ENCODE peak calls at places on chromosome 4, in ten cellular contexts. L is ascending aorta; K is ovary; G is PC-3; I is A549; M is uterus; O is lower lobe of right lung; Y is effector memory CD4-positive, alpha-beta T cell; A is OCI-LY7; X is brain microvascular endothelial cell. U is an unnamed sample.

GRCh38 chr4:141307241-141307689 is 86.6 kb downstream of the ZNF330 start:
- DNase-seq in M (peak; percentile 18), X (peak; percentile 62), K (no peak), I (peak; percentile 37), L (no peak), G (peak; percentile 77), Y (peak; percentile 63), O (peak; percentile 65), A (peak; percentile 48), U (no peak)

GRCh38 chr4:153931804-153932203 is 142.9 kb upstream of the SFRP2 start:
- DNase-seq in I (no peak), M (no peak), L (no peak), A (no peak), X (no peak), G (no peak), K (no peak), Y (no peak), O (no peak), U (no peak)

GRCh38 chr4:139523076-139523475 is 32.9 kb downstream of the SETD7 start:
- DNase-seq in M (no peak), X (no peak), K (no peak), Y (no peak), O (no peak), I (no peak), G (peak; percentile 57), A (no peak), L (no peak), U (no peak)

GRCh38 chr4:152149734-152150133 is 386.2 kb downstream of the FBXW7 start:
- DNase-seq in K (no peak), Y (no peak), M (no peak), G (no peak), A (no peak), X (no peak), L (no peak), I (no peak), O (no peak), U (no peak)

GRCh38 chr4:32840461-32841189 is 2120.5 kb downstream of the PCDH7 start:
- DNase-seq in L (no peak), I (no peak), X (no peak), G (no peak), M (no peak), O (no peak), Y (no peak), A (no peak), K (no peak), U (no peak)

GRCh38 chr4:153169811-153170210 is 34.4 kb upstream of the TRIM2 start:
- DNase-seq in Y (no peak), G (no peak), L (no peak), X (no peak), I (no peak), A (no peak), M (no peak), O (no peak), K (no peak), U (peak; percentile 15)

GRCh38 chr4:24174622-24175021 is 284.8 kb upstream of the PPARGC1A start:
- DNase-seq in L (no peak), A (no peak), Y (no peak), G (no peak), K (no peak), X (no peak), M (no peak), I (no peak), O (no peak), U (no peak)

GRCh38 chr4:123659262-123659661 is 262.7 kb downstream of the SPRY1 start:
- DNase-seq in O (no peak), A (no peak), G (no peak), L (no peak), Y (no peak), K (no peak), M (no peak), X (no peak), I (no peak), U (no peak)

GRCh38 chr4:67934628-67935027 is 28.7 kb downstream of the TMPRSS11A start:
- DNase-seq in M (no peak), I (no peak), A (no peak), K (no peak), L (no peak), X (no peak), Y (no peak), G (no peak), O (no peak), U (no peak)

GRCh38 chr4:879730-880079 is 52.4 kb downstream of the GAK start:
- DNase-seq in G (no peak), M (no peak), I (no peak), A (no peak), K (no peak), O (no peak), Y (no peak), L (no peak), X (no peak), U (no peak)

GRCh38 chr4:174324725-174325124 is 41.0 kb downstream of the CEP44 start:
- DNase-seq in Y (no peak), O (no peak), X (peak; percentile 82), I (no peak), K (no peak), M (no peak), A (no peak), L (no peak), G (peak; percentile 14), U (no peak)

GRCh38 chr4:105414316-105414715 is 59.5 kb downstream of the PPA2 start:
- DNase-seq in K (peak; percentile 9), Y (no peak), A (no peak), M (no peak), O (no peak), L (no peak), I (no peak), X (no peak), G (no peak), U (no peak)

DNA sequence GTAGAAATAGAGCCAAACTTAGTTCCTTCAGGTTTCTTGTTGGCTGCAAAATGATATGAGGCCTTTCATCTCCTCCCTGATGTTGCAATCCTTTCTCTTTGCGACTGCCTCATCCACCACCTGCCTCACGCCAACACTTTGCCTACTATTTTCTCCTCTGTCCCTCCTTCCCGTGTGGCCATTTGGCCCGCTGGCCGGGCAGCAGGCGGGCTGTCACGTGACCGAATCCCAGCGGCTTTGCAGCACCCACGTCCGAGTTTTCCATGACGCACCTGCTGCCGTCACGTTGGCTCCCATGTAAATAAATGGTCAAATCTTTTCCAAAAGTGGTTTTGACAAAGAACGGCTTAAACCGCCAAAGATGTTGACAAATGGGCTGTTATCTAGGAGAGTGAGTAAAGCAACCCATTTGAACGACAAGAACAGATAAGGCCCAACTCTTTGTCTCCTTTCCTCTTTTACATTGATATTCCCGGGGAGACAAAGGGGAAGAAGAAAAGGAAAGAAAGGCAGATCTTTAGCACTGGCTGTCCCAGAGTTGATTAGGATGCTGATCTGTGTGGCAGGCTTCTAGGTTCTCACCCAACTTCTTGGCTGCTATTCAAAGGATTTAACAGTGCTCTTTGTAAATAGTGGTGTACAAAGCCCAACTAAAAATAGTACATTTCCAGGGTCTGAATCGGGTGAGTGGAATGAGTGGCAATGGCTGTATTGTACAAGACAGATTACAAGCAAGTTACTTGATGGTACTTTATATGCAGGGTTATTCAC is 174.2 kb upstream of the JADE1 start:
- DNase-seq in L (peak; percentile 39), Y (no peak), M (no peak), O (peak; percentile 85), I (peak; percentile 64), X (no peak), G (no peak), A (no peak), K (no peak), U (peak; percentile 50)
- H3K27ac ChIP-seq in L (peak overlapping the region; percentile 50), Y (no peak overlapping the region), M (no peak overlapping the region), O (peak overlapping the region; percentile 39), I (peak overlapping the region; percentile 81), X (no peak overlapping the region), G (no peak overlapping the region), A (no peak overlapping the region), K (no peak overlapping the region), U (peak overlapping the region; percentile 10)

GRCh38 chr4:37805091-37805490 is 21.4 kb upstream of the PGM2 start:
- DNase-seq in L (no peak), I (no peak), O (no peak), Y (no peak), G (no peak), X (no peak), A (peak; percentile 67), K (no peak), M (no peak), U (no peak)
- H3K27ac ChIP-seq in L (no peak overlapping the region), I (no peak overlapping the region), O (no peak overlapping the region), Y (no peak overlapping the region), G (no peak overlapping the region), X (no peak overlapping the region), A (no peak overlapping the region), K (no peak overlapping the region), M (peak overlapping the region; percentile 38), U (no peak overlapping the region)

DNA sequence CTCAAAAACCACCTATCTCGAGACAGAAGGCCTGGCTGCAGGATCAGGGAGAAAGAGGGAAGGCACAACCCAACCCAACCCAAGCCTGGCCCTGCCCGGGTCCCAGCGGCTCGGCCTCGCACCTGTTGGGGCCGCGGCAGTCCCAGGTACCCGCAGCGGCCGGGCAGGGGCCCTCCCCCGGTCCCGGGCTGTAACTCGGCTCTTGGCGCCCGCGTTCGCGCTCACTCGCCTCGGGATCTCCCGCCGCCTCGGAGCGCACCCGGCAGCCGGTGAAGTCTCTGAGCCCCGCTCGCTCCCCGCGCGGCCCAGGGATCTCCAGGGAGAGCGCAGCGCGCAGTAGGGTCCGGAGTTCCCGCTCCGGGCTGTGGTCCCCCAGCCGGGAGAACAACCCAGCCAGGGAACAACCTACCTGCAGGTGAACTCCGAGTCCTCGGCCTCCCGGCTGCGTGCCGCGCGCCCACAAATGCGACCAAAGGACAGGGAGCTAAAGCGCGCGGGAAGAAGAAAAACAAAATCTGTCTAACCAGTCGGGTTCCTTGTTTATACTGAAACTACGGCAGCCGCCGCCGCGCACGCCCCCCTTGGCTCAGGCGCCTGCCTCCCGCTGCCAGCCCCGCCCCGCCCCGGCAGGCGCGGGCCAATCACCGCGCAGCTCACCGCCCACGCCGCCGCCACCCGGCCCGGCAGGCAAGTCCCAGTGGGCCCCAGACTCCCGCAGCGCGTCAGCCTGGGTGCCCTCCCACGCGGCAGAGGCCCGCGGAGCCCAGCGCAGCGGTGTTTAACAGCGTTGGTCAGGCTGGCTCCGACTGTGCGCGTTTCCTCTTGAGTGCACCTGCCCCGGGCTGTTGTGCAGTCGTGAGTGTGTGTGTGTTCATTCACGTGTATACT is at the start of gene RASGEF1B:
- DNase-seq in K (peak; percentile 87), G (peak; percentile 74), I (peak; percentile 16), Y (peak; percentile 87), M (peak; percentile 79), A (peak; percentile 91), L (peak; percentile 78), O (peak; percentile 97), X (peak; percentile 61), U (peak; percentile 91)
- H3K27ac ChIP-seq in K (peak within 1 kb of the TSS; percentile 53), G (peak within 1 kb of the TSS; percentile 35), I (no peak within 1 kb of the TSS), Y (peak within 1 kb of the TSS; percentile 95), M (peak within 1 kb of the TSS; percentile 78), A (peak within 1 kb of the TSS; percentile 86), L (peak within 1 kb of the TSS; percentile 84), O (peak within 1 kb of the TSS; percentile 97), X (no peak within 1 kb of the TSS), U (peak within 1 kb of the TSS; percentile 90)

DNA sequence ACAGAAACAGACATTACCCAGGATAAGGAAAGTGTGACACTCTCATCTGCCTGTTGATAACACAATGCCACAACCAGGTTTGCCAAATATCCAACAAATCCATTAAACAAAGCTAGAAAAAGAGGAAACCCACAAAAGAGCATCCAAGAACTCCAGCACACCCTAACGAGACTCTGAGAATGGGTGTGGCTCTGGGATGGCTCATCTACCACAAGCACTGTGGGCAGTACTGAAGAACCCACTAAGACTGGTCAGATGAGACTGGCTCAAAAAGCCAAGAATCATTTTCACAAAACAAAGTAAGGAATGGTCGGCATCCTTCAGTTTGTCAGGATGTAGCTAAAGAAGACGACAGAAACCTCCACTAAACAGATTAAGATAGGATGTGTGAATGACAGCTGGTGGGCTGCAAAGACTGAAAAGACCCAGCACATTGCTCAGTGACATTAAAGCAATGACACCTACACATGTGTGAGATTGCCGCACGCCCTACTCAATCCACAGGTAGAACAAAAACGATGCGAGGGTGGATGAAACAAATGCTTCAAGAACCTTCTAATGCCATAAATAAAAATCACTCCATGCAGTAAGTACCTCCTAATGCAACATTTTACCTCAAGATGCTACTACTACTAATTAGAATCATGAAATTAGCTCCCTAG is 14.6 kb downstream of the ATP8A1 start:
- DNase-seq in Y (no peak), L (no peak), I (no peak), A (no peak), K (no peak), M (no peak), G (peak; percentile 19), O (no peak), X (no peak), U (no peak)
- H3K27ac ChIP-seq in Y (no peak overlapping the region), L (no peak overlapping the region), I (no peak overlapping the region), A (peak overlapping the region; percentile 99), K (no peak overlapping the region), M (no peak overlapping the region), G (no peak overlapping the region), O (no peak overlapping the region), X (no peak overlapping the region), U (no peak overlapping the region)

U was measured in substantia nigra.